ENCODE peak calls at places on chromosomes 16 and 17, in six cellular contexts. J is NT2/D1, B is H1, K is HepG2, U is HCT116, A is K562. I is an unnamed sample.

GRCh38 chr16:74591914-74592650 is 14.8 kb downstream of the GLG1 start:
- DNase-seq in U (no peak), B (no peak), J (no peak), K (no peak), A (no peak), I (no peak)

GRCh38 chr17:28279411-28279810 is 39.6 kb upstream of the TMEM97 start:
- DNase-seq in K (no peak), B (no peak), U (no peak), A (no peak), J (no peak), I (no peak)

GRCh38 chr16:85460252-85460982 is 152.7 kb upstream of the GSE1 start:
- DNase-seq in B (no peak), A (peak), J (peak), U (no peak), K (no peak), I (no peak)

GRCh38 chr16:19005561-19006445 is 22.1 kb downstream of the TMC7 start:
- DNase-seq in U (peak), B (peak), K (peak), A (no peak), J (no peak), I (no peak)

GRCh38 chr16:68083239-68083781 is 1.9 kb upstream of the NFATC3 start:
- DNase-seq in U (no peak), K (no peak), J (no peak), A (no peak), B (no peak), I (no peak)

GRCh38 chr16:48487287-48487686 is 102.1 kb upstream of the SIAH1 start:
- DNase-seq in A (no peak), K (no peak), U (no peak), J (no peak), B (no peak), I (no peak)

GRCh38 chr17:62093188-62094155 is 28.4 kb upstream of the MED13 start:
- DNase-seq in A (no peak), K (peak), J (no peak), B (no peak), U (peak), I (peak)

GRCh38 chr16:22673463-22673862 is 140.5 kb upstream of the HS3ST2 start:
- DNase-seq in B (no peak), J (no peak), U (no peak), A (no peak), K (no peak), I (no peak)

GRCh38 chr17:61218438-61218837 is 181.2 kb upstream of the TBX2 start:
- DNase-seq in J (no peak), K (no peak), U (no peak), A (no peak), B (no peak), I (no peak)

GRCh38 chr16:15765880-15766279 is 90.9 kb downstream of the MYH11 start:
- DNase-seq in K (peak), J (no peak), U (peak), B (no peak), A (peak), I (peak)

GRCh38 chr17:36657763-36658490 is 56.5 kb downstream of the MRM1 start:
- DNase-seq in J (no peak), A (peak), B (no peak), U (no peak), K (no peak), I (peak)

GRCh38 chr17:57257911-57258885 is 1.9 kb downstream of the MSI2 start:
- DNase-seq in B (no peak), K (peak), J (no peak), U (no peak), A (peak), I (no peak)

GRCh38 chr17:30433514-30433913 is 43.7 kb upstream of the GOSR1 start:
- DNase-seq in U (peak), B (no peak), J (no peak), A (no peak), K (no peak), I (no peak)

GRCh38 chr17:6959700-6960099 is 36.1 kb upstream of the ALOX12 start:
- DNase-seq in K (no peak), U (no peak), J (no peak), A (no peak), B (no peak), I (no peak)

GRCh38 chr17:48024149-48025039 is 13.2 kb downstream of the COPZ2 start:
- DNase-seq in K (no peak), A (no peak), B (no peak), J (no peak), U (peak), I (no peak)

GRCh38 chr16:11560701-11561439 is 25.8 kb downstream of the LITAF start:
- DNase-seq in U (no peak), K (no peak), B (no peak), A (no peak), J (no peak), I (peak)
- TF ChIP-seq YY1 in U (no peak), K (no peak), B (peak), A (no peak), J (peak), I (no peak)

GRCh38 chr16:8915722-8916321 is 33.7 kb downstream of the LITAFD start:
- DNase-seq in K (no peak), J (no peak), A (no peak), B (no peak), U (no peak), I (no peak)
- TF ChIP-seq YY1 in K (no peak), J (no peak), A (no peak), B (no peak), U (no peak), I (no peak)

DNA sequence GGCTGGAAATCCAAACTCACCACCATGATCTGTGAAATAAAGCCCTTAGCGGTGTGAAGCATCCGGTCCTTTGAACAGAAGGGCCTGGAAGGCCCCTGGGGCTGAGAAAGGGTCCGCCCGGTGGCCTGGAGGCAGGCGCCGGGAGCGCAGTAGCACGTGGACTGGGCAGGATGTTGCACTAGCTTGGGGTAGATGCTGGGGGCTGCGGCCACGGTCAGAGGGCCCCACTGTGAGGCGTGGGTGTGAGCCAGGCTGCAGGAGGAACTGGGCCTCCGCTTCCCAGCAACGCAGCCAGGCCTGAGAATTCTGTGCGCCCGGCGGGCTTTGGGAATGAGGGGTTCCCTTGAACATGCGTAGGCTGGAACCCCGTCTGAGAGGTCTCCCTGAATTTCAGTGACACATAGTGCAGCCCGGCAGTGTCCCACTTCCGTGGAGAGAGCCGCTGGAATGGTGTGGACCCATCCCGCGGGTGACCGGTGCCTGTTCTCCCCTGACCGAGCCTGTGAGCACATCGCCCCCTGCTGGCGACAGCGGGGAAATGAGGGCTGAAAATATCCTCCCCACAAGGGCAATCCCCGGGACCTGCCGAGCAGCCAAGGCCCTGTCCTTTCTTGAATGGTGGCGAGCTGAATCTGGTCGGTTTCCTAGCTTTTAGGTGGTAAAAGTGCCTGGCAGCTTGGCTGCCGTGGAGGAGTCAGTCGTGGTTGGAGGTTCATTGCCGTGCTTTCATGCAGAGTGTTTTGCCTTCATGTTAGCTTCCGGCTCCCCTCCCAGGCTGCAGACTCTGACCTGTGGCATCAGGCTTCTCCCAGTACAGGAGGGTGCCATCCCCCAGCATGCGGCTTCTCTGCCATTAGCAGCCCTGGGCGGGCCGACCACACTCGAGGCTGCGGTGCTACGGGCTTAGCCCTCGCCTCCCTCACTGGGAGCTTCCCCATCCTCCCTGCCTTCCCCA is 43.8 kb downstream of the DNAJA2 start:
- DNase-seq in B (peak), A (peak), J (peak), U (peak), K (peak), I (peak)
- TF ChIP-seq YY1 in B (no peak), A (peak), J (no peak), U (no peak), K (peak), I (no peak)

GRCh38 chr17:82962163-82962720 is 117.2 kb upstream of the METRNL start:
- DNase-seq in K (no peak), U (no peak), B (no peak), J (no peak), A (no peak), I (no peak)
- TF ChIP-seq YY1 in K (no peak), U (no peak), B (no peak), J (no peak), A (no peak), I (no peak)

DNA sequence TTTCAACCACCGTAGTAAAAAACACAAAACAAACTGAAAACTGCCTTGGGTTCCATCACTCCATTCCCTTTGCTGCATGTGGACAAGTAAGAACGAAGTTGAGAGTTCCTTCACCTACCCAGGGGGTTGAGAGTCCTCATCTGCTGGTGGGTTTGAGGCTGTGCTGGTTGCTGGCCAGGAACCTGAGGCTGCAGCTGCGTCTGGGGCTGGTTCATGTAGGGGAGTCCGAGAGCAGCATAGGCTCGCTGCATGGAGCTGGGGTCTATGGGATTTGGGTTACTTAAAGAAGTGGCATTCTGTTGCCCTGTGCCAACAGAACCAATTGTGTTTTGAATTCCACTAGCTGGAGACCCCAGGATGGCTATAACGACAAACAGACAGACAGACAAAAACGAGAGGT is 65.2 kb upstream of the TRAP1 start:
- DNase-seq in B (no peak), J (no peak), K (no peak), U (no peak), A (no peak), I (no peak)
- TF ChIP-seq YY1 in B (no peak), J (no peak), K (no peak), U (no peak), A (no peak), I (no peak)

GRCh38 chr16:51154271-51155171 is 3.5 kb upstream of the SALL1 start:
- DNase-seq in U (no peak), A (no peak), K (no peak), J (no peak), B (no peak), I (peak)

GRCh38 chr16:51157698-51158097 is 6.6 kb upstream of the SALL1 start:
- DNase-seq in K (no peak), B (no peak), U (no peak), J (no peak), A (no peak), I (no peak)

GRCh38 chr16:51156836-51157235 is 5.8 kb upstream of the SALL1 start:
- DNase-seq in A (no peak), U (no peak), B (no peak), J (no peak), K (no peak), I (no peak)

GRCh38 chr16:51155199-51155607 is 4.1 kb upstream of the SALL1 start:
- DNase-seq in U (no peak), K (no peak), A (no peak), J (no peak), B (no peak), I (peak)

DNA sequence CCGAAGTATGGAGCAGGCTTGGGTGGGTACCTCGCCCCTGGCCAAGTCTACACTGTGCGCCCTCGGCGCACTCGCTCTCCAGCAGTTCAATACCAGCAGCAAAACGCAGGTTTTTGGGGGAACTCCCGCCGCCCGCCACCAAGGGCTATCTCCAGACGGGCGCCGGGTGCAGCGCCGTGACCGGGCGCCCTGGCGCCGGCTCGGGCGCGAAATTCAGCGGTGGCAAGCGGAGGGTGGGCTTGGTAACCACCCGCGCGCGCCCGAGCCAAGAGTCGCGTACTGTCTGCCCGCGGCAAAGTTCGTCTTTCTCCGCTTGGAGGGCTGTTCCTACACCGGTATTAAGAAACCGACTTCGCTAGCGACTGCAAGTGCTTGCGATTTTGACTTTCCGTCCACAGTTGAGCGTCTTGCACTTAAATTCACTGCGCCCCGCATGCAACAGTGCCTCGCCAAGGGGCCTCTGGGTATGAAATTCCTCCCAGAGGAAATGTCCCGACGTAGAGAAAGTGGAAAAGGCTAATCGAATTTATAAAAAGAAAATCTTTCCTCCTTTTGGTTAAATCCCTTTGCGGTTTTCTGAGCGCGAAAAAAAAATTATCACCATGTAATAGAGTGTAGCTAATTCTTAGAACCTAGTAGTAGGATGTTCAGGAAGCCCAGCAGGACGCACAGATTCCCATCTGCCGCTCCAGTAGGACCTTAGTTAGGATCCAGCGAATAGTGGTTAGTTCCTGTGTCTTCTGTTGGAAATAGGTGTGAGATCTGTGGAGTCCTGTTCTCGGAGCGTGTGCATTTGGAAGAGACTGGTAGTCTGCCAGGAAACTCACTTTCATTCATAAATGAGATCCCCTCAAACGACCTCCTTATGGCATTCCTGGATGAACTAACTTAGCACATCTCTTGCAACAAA is 5.1 kb upstream of the SALL1 start:
- DNase-seq in K (no peak), A (no peak), J (no peak), U (no peak), B (no peak), I (peak)
- TF ChIP-seq YY1 in K (no peak), A (no peak), J (no peak), U (no peak), B (no peak), I (no peak)

GRCh38 chr17:45221081-45221996 is at the start of gene FMNL1:
- DNase-seq in A (peak), B (no peak), K (no peak), U (no peak), J (no peak), I (peak)

GRCh38 chr17:45222994-45223540 is 1.4 kb downstream of the FMNL1 start:
- DNase-seq in J (no peak), A (no peak), B (no peak), K (no peak), U (no peak), I (peak)

GRCh38 chr17:45222273-45222993 is 748 bp downstream of the FMNL1 start:
- DNase-seq in J (no peak), A (peak), K (no peak), U (no peak), B (no peak), I (peak)

GRCh38 chr17:45220079-45220478 is 1.6 kb upstream of the FMNL1 start:
- DNase-seq in B (no peak), A (no peak), U (no peak), K (no peak), J (no peak), I (no peak)

DNA sequence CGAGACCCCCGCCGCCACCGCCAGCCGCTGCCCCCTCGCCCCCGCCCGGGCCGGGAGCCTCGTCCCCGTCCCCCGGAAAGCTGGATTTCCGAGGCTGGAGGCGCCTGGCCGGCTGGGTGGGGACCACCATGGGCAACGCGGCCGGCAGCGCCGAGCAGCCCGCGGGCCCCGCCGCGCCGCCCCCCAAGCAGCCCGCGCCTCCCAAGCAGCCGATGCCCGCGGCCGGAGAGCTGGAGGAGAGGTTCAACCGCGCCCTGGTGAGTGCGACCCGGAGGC is 250 bp downstream of the FMNL1 start:
- DNase-seq in A (no peak), B (no peak), U (no peak), J (no peak), K (no peak), I (no peak)
- TF ChIP-seq YY1 in A (no peak), B (no peak), U (no peak), J (no peak), K (no peak), I (no peak)

I was measured in SK-N-SH.